ENCODE peak calls at places on chromosomes 2 and 18, in nine cellular contexts. I is SK-N-SH, Y is PC-3, H is GM23248, L is HCT116, C is GM23338, U is MM.1S, S is OCI-LY7, R is hepatocyte. G is an unnamed sample.

GRCh38 chr2:189633392-189633811 is 27.9 kb upstream of the ASNSD1 start:
- DNase-seq in I (no peak), Y (peak; percentile 49), H (no peak), L (no peak), C (peak; percentile 54), U (no peak), S (no peak), R (no peak), G (no peak)

GRCh38 chr2:196381464-196381863 is 210.1 kb upstream of the STK17B start:
- DNase-seq in I (no peak), Y (no peak), H (no peak), L (no peak), C (no peak), U (no peak), S (no peak), R (no peak), G (no peak)

GRCh38 chr2:238122287-238123217 is 15.9 kb upstream of the KLHL30 start:
- DNase-seq in I (no peak), Y (no peak), H (no peak), L (no peak), C (no peak), U (no peak), S (no peak), R (no peak), G (no peak)

GRCh38 chr2:197399887-197400540 is 34.8 kb downstream of the SF3B1 start:
- DNase-seq in I (no peak), Y (no peak), H (peak; percentile 66), L (no peak), C (no peak), U (no peak), S (no peak), R (no peak), G (no peak)

GRCh38 chr18:31741096-31741735 is 19.5 kb downstream of the SLC25A52 start:
- DNase-seq in I (peak; percentile 32), Y (peak; percentile 47), H (peak; percentile 33), L (peak; percentile 22), C (peak; percentile 77), U (peak; percentile 51), S (peak; percentile 13), R (peak; percentile 54), G (peak; percentile 45)

GRCh38 chr2:605674-606608 is 71.3 kb downstream of the TMEM18 start:
- DNase-seq in I (peak; percentile 32), Y (no peak), H (no peak), L (no peak), C (no peak), U (no peak), S (no peak), R (no peak), G (no peak)

GRCh38 chr2:223618172-223619035 is 16.2 kb upstream of the SCG2 start:
- DNase-seq in I (no peak), Y (no peak), H (no peak), L (no peak), C (peak; percentile 98), U (no peak), S (no peak), R (no peak), G (peak; percentile 88)

GRCh38 chr2:68385232-68385906 is 20.3 kb downstream of the PLEK start:
- DNase-seq in I (no peak), Y (no peak), H (no peak), L (no peak), C (no peak), U (no peak), S (peak; percentile 89), R (no peak), G (peak; percentile 21)

GRCh38 chr2:223270538-223270937 is 218.5 kb downstream of the KCNE4 start:
- DNase-seq in I (no peak), Y (no peak), H (no peak), L (no peak), C (no peak), U (no peak), S (no peak), R (no peak), G (no peak)

GRCh38 chr2:56232912-56233311 is 49.1 kb downstream of the CCDC85A start:
- DNase-seq in I (no peak), Y (no peak), H (no peak), L (no peak), C (peak; percentile 71), U (no peak), S (no peak), R (no peak), G (peak; percentile 19)

GRCh38 chr18:22985250-22985649 is 52.1 kb downstream of the RBBP8 start:
- DNase-seq in I (no peak), Y (peak; percentile 33), H (no peak), L (no peak), C (no peak), U (no peak), S (no peak), R (no peak), G (no peak)

GRCh38 chr2:101619191-101619591 is 78.3 kb upstream of the MAP4K4 start:
- DNase-seq in I (no peak), Y (no peak), H (no peak), L (no peak), C (no peak), U (no peak), S (no peak), R (no peak), G (no peak)

GRCh38 chr2:63950414-63950813 is 68.8 kb downstream of the VPS54 start:
- DNase-seq in I (no peak), Y (no peak), H (no peak), L (no peak), C (no peak), U (no peak), S (no peak), R (no peak), G (no peak)

GRCh38 chr18:51339866-51340265 is 142.4 kb upstream of the MEX3C start:
- DNase-seq in I (no peak), Y (peak; percentile 52), H (no peak), L (no peak), C (no peak), U (no peak), S (no peak), R (peak; percentile 10), G (no peak)

DNA sequence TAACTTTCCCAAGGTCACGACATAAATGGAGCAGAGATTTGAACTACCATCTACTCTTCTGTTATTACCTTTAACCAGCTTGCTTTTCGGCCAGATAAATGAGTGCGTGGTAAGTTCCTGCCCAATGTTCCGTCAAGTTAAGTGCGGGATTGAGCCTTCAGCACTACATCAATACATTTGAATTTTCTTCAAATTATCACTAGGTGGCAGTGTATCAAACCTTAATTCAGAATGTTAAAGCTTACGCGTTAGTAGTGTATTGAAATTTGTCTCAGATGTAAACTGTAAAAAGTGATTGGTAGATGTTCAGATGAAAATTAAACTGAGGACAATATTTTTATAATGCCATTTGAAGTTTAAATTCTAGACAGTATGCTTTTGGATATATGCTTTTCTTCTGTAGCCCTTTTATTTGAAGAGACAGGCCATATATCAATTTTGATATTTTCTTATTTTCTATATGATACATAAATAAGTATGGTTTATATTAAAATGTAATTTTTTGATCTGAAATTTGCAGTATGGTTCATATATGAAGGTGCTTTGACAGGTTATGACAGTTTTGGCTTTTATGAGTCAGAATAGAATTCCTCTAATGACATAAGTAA is 681.3 kb downstream of the ADCYAP1 start:
- DNase-seq in I (peak; percentile 8), Y (peak; percentile 69), H (peak; percentile 51), L (peak; percentile 32), C (peak; percentile 80), U (peak; percentile 59), S (peak; percentile 38), R (peak; percentile 28), G (peak; percentile 50)
- TF ChIP-seq EZH2phosphoT487 in I (no peak), Y (no peak), H (no peak), L (no peak), C (no peak), U (no peak), S (no peak), R (no peak), G (no peak)

GRCh38 chr2:10626837-10627236 is 62.9 kb downstream of the NOL10 start:
- DNase-seq in I (no peak), Y (no peak), H (no peak), L (no peak), C (no peak), U (no peak), S (no peak), R (no peak), G (no peak)
- TF ChIP-seq EZH2phosphoT487 in I (no peak), Y (no peak), H (no peak), L (no peak), C (no peak), U (no peak), S (no peak), R (no peak), G (no peak)

GRCh38 chr18:3610818-3611217 is 160.8 kb downstream of the TGIF1 start:
- DNase-seq in I (no peak), Y (no peak), H (peak; percentile 70), L (no peak), C (no peak), U (no peak), S (no peak), R (no peak), G (no peak)

GRCh38 chr18:3615374-3615773 is 165.4 kb downstream of the TGIF1 start:
- DNase-seq in I (no peak), Y (no peak), H (no peak), L (no peak), C (no peak), U (no peak), S (peak; percentile 18), R (no peak), G (no peak)

GRCh38 chr18:3611313-3612038 is 161.5 kb downstream of the TGIF1 start:
- DNase-seq in I (no peak), Y (no peak), H (peak; percentile 64), L (no peak), C (no peak), U (no peak), S (no peak), R (no peak), G (no peak)

GRCh38 chr18:3610188-3610708 is 160.3 kb downstream of the TGIF1 start:
- DNase-seq in I (no peak), Y (no peak), H (no peak), L (no peak), C (no peak), U (no peak), S (no peak), R (no peak), G (no peak)

DNA sequence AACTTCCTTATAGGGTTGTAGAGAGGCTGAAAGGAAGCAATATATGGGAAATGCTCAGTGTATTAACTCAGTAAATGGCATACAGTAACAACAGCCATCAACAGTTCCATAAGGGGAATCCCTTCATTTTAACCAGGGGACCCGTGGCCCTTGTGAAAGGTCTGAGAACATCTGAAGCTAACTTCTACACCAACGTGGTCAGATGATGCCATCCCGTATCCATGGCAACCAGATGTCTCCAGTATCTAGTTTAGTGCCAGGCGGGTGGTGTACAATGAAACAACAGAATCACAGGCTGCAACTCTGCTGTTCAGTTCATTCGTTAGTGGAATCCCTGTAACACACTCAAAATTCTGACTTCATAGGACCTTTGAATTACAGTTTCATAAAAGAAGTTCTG is 162.3 kb downstream of the TGIF1 start:
- DNase-seq in I (no peak), Y (no peak), H (peak; percentile 59), L (no peak), C (no peak), U (no peak), S (no peak), R (no peak), G (peak; percentile 31)
- TF ChIP-seq EZH2phosphoT487 in I (no peak), Y (no peak), H (no peak), L (no peak), C (no peak), U (no peak), S (no peak), R (no peak), G (no peak)

DNA sequence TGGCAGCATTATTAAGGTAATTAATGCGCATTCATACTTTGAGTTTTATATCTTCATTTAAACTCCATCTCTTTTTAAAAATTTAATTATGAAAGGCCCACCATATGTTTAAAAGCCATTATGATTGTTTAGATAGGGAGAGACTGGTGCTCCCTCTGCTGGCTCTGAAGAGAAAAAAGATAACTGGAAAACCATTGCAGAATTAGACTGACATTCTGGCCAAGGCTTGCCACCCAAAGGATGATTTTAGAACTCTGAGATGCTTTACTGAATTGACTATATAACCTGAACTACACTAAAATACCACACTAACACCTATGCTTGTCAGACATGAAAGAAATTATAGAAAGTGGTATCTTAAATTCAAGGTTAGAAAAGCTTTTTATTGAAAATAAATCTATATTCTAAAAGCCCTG is 127.6 kb upstream of the SPOPL start:
- DNase-seq in I (peak; percentile 36), Y (peak; percentile 59), H (peak; percentile 64), L (peak; percentile 27), C (peak; percentile 62), U (peak; percentile 22), S (peak; percentile 31), R (peak; percentile 61), G (peak; percentile 44)
- TF ChIP-seq EZH2phosphoT487 in I (no peak), Y (no peak), H (no peak), L (no peak), C (no peak), U (no peak), S (no peak), R (no peak), G (no peak)